ENCODE peak calls at places on chromosomes 3 and 15, in six cellular contexts. One of them, this sample, is unnamed.
A peak's percentile ranks its signal among the peaks of the same experiment; 100 is the strongest.

GRCh38 chr3:41652506-41652905 is 309.4 kb downstream of the ULK4 start:
- DNase-seq in uterus: no peak
- DNase-seq in spleen: no peak
- DNase-seq in transverse colon: no peak
- DNase-seq in HCT116: no peak
- DNase-seq in heart left ventricle: no peak
- DNase-seq in this sample: no peak

GRCh38 chr15:90184786-90185704 is 16.1 kb upstream of the SEMA4B start:
- DNase-seq in transverse colon: peak; percentile 81
- DNase-seq in HCT116: no peak
- DNase-seq in heart left ventricle: peak; percentile 72
- DNase-seq in spleen: peak; percentile 95
- DNase-seq in uterus: peak; percentile 76
- DNase-seq in this sample: no peak

GRCh38 chr3:124266517-124266916 is 274.6 kb upstream of the ROPN1 start:
- DNase-seq in heart left ventricle: no peak
- DNase-seq in transverse colon: no peak
- DNase-seq in HCT116: no peak
- DNase-seq in spleen: no peak
- DNase-seq in uterus: no peak
- DNase-seq in this sample: no peak

GRCh38 chr3:152283492-152284381 is 15.0 kb downstream of the MBNL1 start:
- DNase-seq in heart left ventricle: no peak
- DNase-seq in uterus: no peak
- DNase-seq in HCT116: no peak
- DNase-seq in spleen: no peak
- DNase-seq in transverse colon: no peak
- DNase-seq in this sample: no peak

GRCh38 chr15:47429376-47429775 is 287.9 kb upstream of the SEMA6D start:
- DNase-seq in transverse colon: no peak
- DNase-seq in heart left ventricle: no peak
- DNase-seq in spleen: no peak
- DNase-seq in uterus: no peak
- DNase-seq in HCT116: no peak
- DNase-seq in this sample: no peak

GRCh38 chr3:133197619-133198018 is 159.4 kb downstream of the TMEM108 start:
- DNase-seq in uterus: no peak
- DNase-seq in HCT116: no peak
- DNase-seq in transverse colon: no peak
- DNase-seq in spleen: no peak
- DNase-seq in heart left ventricle: no peak
- DNase-seq in this sample: no peak

GRCh38 chr3:29759021-29759359 is 478.1 kb downstream of the RBMS3 start:
- DNase-seq in spleen: no peak
- DNase-seq in heart left ventricle: peak; percentile 21
- DNase-seq in uterus: no peak
- DNase-seq in HCT116: no peak
- DNase-seq in transverse colon: no peak
- DNase-seq in this sample: no peak

GRCh38 chr3:12643724-12644123 is 20.2 kb downstream of the RAF1 start:
- DNase-seq in spleen: no peak
- DNase-seq in transverse colon: no peak
- DNase-seq in HCT116: no peak
- DNase-seq in uterus: no peak
- DNase-seq in heart left ventricle: no peak
- DNase-seq in this sample: no peak

GRCh38 chr15:67186688-67187087 is 67.8 kb downstream of the AAGAB start:
- DNase-seq in transverse colon: no peak
- DNase-seq in heart left ventricle: no peak
- DNase-seq in uterus: peak; percentile 27
- DNase-seq in spleen: peak; percentile 59
- DNase-seq in HCT116: no peak
- DNase-seq in this sample: no peak

GRCh38 chr3:157865449-157865862 is 240.8 kb downstream of the SHOX2 start:
- DNase-seq in uterus: no peak
- DNase-seq in transverse colon: peak; percentile 54
- DNase-seq in spleen: peak; percentile 81
- DNase-seq in heart left ventricle: no peak
- DNase-seq in HCT116: peak; percentile 42
- DNase-seq in this sample: no peak

GRCh38 chr15:67761343-67761742 is 64.0 kb upstream of the SKOR1 start:
- DNase-seq in uterus: no peak
- DNase-seq in transverse colon: peak; percentile 9
- DNase-seq in heart left ventricle: no peak
- DNase-seq in HCT116: no peak
- DNase-seq in spleen: no peak
- DNase-seq in this sample: no peak

GRCh38 chr3:159866201-159866746 is 122.4 kb upstream of the IL12A start:
- DNase-seq in spleen: no peak
- DNase-seq in heart left ventricle: no peak
- DNase-seq in transverse colon: no peak
- DNase-seq in uterus: no peak
- DNase-seq in HCT116: no peak
- DNase-seq in this sample: no peak

GRCh38 chr3:50221413-50222168 is 14.4 kb upstream of the GNAI2 start:
- DNase-seq in HCT116: no peak
- DNase-seq in spleen: no peak
- DNase-seq in transverse colon: no peak
- DNase-seq in heart left ventricle: no peak
- DNase-seq in uterus: no peak
- DNase-seq in this sample: no peak

GRCh38 chr15:48423342-48423741 is 92.1 kb downstream of the DUT start:
- DNase-seq in transverse colon: no peak
- DNase-seq in spleen: no peak
- DNase-seq in uterus: no peak
- DNase-seq in heart left ventricle: no peak
- DNase-seq in HCT116: no peak
- DNase-seq in this sample: no peak

GRCh38 chr3:172142074-172143059 is 103.0 kb downstream of the FNDC3B start:
- DNase-seq in spleen: no peak
- DNase-seq in uterus: no peak
- DNase-seq in transverse colon: no peak
- DNase-seq in heart left ventricle: no peak
- DNase-seq in HCT116: no peak
- DNase-seq in this sample: no peak

GRCh38 chr3:170410428-170411029 is 8.1 kb upstream of the CLDN11 start:
- DNase-seq in transverse colon: no peak
- DNase-seq in HCT116: peak; percentile 18
- DNase-seq in spleen: no peak
- DNase-seq in heart left ventricle: no peak
- DNase-seq in uterus: no peak
- DNase-seq in this sample: no peak

GRCh38 chr3:46489875-46490274 is 7.9 kb upstream of the RTP3 start:
- DNase-seq in uterus: no peak
- DNase-seq in transverse colon: no peak
- DNase-seq in spleen: no peak
- DNase-seq in HCT116: no peak
- DNase-seq in heart left ventricle: no peak
- DNase-seq in this sample: no peak

GRCh38 chr15:41943543-41944312 is 28.6 kb downstream of the EHD4 start:
- DNase-seq in heart left ventricle: no peak
- DNase-seq in transverse colon: no peak
- DNase-seq in uterus: no peak
- DNase-seq in HCT116: no peak
- DNase-seq in spleen: no peak
- DNase-seq in this sample: peak; percentile 71

GRCh38 chr15:41945221-41945620 is 27.1 kb downstream of the EHD4 start:
- DNase-seq in heart left ventricle: no peak
- DNase-seq in spleen: no peak
- DNase-seq in uterus: no peak
- DNase-seq in HCT116: no peak
- DNase-seq in transverse colon: no peak
- DNase-seq in this sample: peak; percentile 70

GRCh38 chr15:41945701-41946100 is 26.7 kb downstream of the EHD4 start:
- DNase-seq in transverse colon: no peak
- DNase-seq in uterus: no peak
- DNase-seq in heart left ventricle: no peak
- DNase-seq in spleen: no peak
- DNase-seq in HCT116: no peak
- DNase-seq in this sample: peak; percentile 49

GRCh38 chr15:41942886-41943285 is 29.5 kb downstream of the EHD4 start:
- DNase-seq in spleen: no peak
- DNase-seq in heart left ventricle: no peak
- DNase-seq in uterus: no peak
- DNase-seq in transverse colon: no peak
- DNase-seq in HCT116: no peak
- DNase-seq in this sample: no peak

GRCh38 chr15:41944313-41944940 is 27.9 kb downstream of the EHD4 start:
- DNase-seq in transverse colon: no peak
- DNase-seq in heart left ventricle: no peak
- DNase-seq in spleen: no peak
- DNase-seq in HCT116: peak; percentile 37
- DNase-seq in uterus: peak; percentile 66
- DNase-seq in this sample: peak; percentile 72
- TF ChIP-seq POLR2A in transverse colon: no peak
- TF ChIP-seq POLR2A in heart left ventricle: no peak
- TF ChIP-seq POLR2A in spleen: no peak
- TF ChIP-seq POLR2A in HCT116: no peak
- TF ChIP-seq POLR2A in uterus: no peak
- TF ChIP-seq POLR2A in this sample: no peak

GRCh38 chr15:42157981-42158765 is 1.7 kb upstream of the PLA2G4F start:
- DNase-seq in HCT116: no peak
- DNase-seq in transverse colon: no peak
- DNase-seq in heart left ventricle: no peak
- DNase-seq in uterus: no peak
- DNase-seq in spleen: no peak
- DNase-seq in this sample: peak; percentile 45
- TF ChIP-seq POLR2A in HCT116: no peak
- TF ChIP-seq POLR2A in transverse colon: no peak
- TF ChIP-seq POLR2A in heart left ventricle: no peak
- TF ChIP-seq POLR2A in uterus: no peak
- TF ChIP-seq POLR2A in spleen: no peak
- TF ChIP-seq POLR2A in this sample: no peak

DNA sequence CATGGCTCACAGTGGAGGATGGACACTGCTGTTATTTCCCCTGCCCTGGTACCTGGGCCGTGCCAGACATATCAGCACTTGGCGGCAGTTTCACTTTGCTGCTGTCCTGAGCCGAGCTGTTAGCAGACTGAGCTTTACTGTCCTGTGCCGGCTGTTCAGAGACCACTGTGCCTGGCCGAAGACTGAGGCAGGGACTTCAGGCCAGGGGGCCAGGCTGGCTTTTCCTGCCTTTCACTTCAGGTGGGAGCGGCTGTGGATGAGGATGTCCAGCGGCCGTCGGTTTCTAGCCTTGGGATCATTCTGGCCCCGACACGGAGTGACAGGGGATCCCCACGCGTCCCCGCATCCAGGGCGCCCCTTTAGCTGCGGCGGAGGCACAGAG is 1.0 kb downstream of the ATP10A start:
- DNase-seq in uterus: no peak
- DNase-seq in spleen: no peak
- DNase-seq in transverse colon: no peak
- DNase-seq in HCT116: no peak
- DNase-seq in heart left ventricle: no peak
- DNase-seq in this sample: no peak
- TF ChIP-seq POLR2A in uterus: no peak
- TF ChIP-seq POLR2A in spleen: no peak
- TF ChIP-seq POLR2A in transverse colon: no peak
- TF ChIP-seq POLR2A in HCT116: no peak
- TF ChIP-seq POLR2A in heart left ventricle: no peak
- TF ChIP-seq POLR2A in this sample: no peak

DNA sequence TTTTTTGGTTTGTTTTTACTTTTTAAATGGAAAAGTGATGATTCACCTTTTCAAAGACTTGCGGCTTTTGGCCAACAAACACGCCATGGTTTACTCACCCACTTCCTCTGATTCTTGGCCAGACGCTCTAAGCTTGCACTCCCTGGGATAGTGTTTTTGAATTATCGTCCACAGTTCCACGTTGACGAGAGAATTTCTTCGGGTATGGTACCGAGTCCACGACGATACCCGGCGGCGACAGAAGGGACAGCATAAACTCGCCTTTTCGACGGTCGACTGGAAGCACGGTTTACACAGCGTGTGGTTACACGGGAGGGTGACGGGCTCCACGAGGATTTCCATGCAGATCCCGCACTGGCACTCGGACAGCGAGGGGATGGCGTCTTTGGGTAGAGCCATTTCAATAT is 790 bp downstream of the RNF168 start:
- DNase-seq in heart left ventricle: peak; percentile 44
- DNase-seq in HCT116: no peak
- DNase-seq in spleen: peak; percentile 85
- DNase-seq in uterus: peak; percentile 55
- DNase-seq in transverse colon: peak; percentile 57
- DNase-seq in this sample: peak; percentile 83
- TF ChIP-seq POLR2A in heart left ventricle: no peak
- TF ChIP-seq POLR2A in HCT116: no peak
- TF ChIP-seq POLR2A in spleen: no peak
- TF ChIP-seq POLR2A in uterus: no peak
- TF ChIP-seq POLR2A in transverse colon: no peak
- TF ChIP-seq POLR2A in this sample: no peak

This sample was measured in suprapubic skin.